ENCODE peak calls at places on chromosomes 7 and 10, in four cellular contexts. One of them, this sample, is unnamed.

GRCh38 chr7:101077303-101078086 is 7.8 kb upstream of the TRIM56 start:
- DNase-seq in H1: peak
- DNase-seq in HepG2: peak
- DNase-seq in A549: peak
- DNase-seq in this sample: peak

GRCh38 chr7:4713183-4713784 is 31.2 kb downstream of the FOXK1 start:
- DNase-seq in A549: no peak
- DNase-seq in HepG2: no peak
- DNase-seq in H1: no peak
- DNase-seq in this sample: peak

GRCh38 chr7:146781352-146782116 is 664.9 kb downstream of the CNTNAP2 start:
- DNase-seq in H1: no peak
- DNase-seq in A549: no peak
- DNase-seq in HepG2: no peak
- DNase-seq in this sample: no peak

GRCh38 chr10:116809528-116810500 is 39.5 kb upstream of the ENO4 start:
- DNase-seq in HepG2: peak
- DNase-seq in H1: no peak
- DNase-seq in A549: peak
- DNase-seq in this sample: peak

GRCh38 chr10:43257210-43258031 is 9.4 kb downstream of the RASGEF1A start:
- DNase-seq in HepG2: no peak
- DNase-seq in A549: no peak
- DNase-seq in H1: no peak
- DNase-seq in this sample: no peak

GRCh38 chr10:31816318-31816717 is 112.3 kb downstream of the ARHGAP12 start:
- DNase-seq in H1: no peak
- DNase-seq in A549: no peak
- DNase-seq in HepG2: peak
- DNase-seq in this sample: no peak

GRCh38 chr10:63457576-63457975 is 8.2 kb downstream of the JMJD1C start:
- DNase-seq in H1: no peak
- DNase-seq in A549: no peak
- DNase-seq in HepG2: no peak
- DNase-seq in this sample: no peak

GRCh38 chr7:45980181-45980905 is 59.3 kb upstream of the IGFBP3 start:
- DNase-seq in A549: no peak
- DNase-seq in H1: no peak
- DNase-seq in HepG2: no peak
- DNase-seq in this sample: no peak

GRCh38 chr10:89869757-89870156 is 168.4 kb downstream of the KIF20B start:
- DNase-seq in HepG2: no peak
- DNase-seq in H1: no peak
- DNase-seq in A549: no peak
- DNase-seq in this sample: no peak

GRCh38 chr10:19811517-19811916 is 4.7 kb upstream of the PLXDC2 start:
- DNase-seq in HepG2: peak
- DNase-seq in H1: no peak
- DNase-seq in A549: no peak
- DNase-seq in this sample: no peak

GRCh38 chr7:70828366-70828765 is 303.6 kb upstream of the GALNT17 start:
- DNase-seq in A549: no peak
- DNase-seq in HepG2: no peak
- DNase-seq in H1: no peak
- DNase-seq in this sample: no peak

GRCh38 chr7:70829221-70830059 is 302.5 kb upstream of the GALNT17 start:
- DNase-seq in HepG2: peak
- DNase-seq in H1: peak
- DNase-seq in A549: peak
- DNase-seq in this sample: peak

GRCh38 chr7:70833726-70834125 is 298.2 kb upstream of the GALNT17 start:
- DNase-seq in HepG2: no peak
- DNase-seq in H1: no peak
- DNase-seq in A549: no peak
- DNase-seq in this sample: no peak

GRCh38 chr7:70830426-70830825 is 301.5 kb upstream of the GALNT17 start:
- DNase-seq in H1: no peak
- DNase-seq in HepG2: peak
- DNase-seq in A549: no peak
- DNase-seq in this sample: no peak

GRCh38 chr7:70830060-70830395 is 301.9 kb upstream of the GALNT17 start:
- DNase-seq in HepG2: no peak
- DNase-seq in H1: no peak
- DNase-seq in A549: no peak
- DNase-seq in this sample: no peak
- TF ChIP-seq MAFK in HepG2: no peak
- TF ChIP-seq MAFK in H1: no peak
- TF ChIP-seq MAFK in A549: no peak
- TF ChIP-seq MAFK in this sample: no peak

GRCh38 chr7:158695726-158696452 is 8.7 kb downstream of the NCAPG2 start:
- DNase-seq in HepG2: peak
- DNase-seq in H1: no peak
- DNase-seq in A549: peak
- DNase-seq in this sample: peak
- TF ChIP-seq CHD2 in HepG2: no peak
- TF ChIP-seq CHD2 in H1: no peak
- TF ChIP-seq CHD2 in A549: no peak
- TF ChIP-seq CHD2 in this sample: no peak

DNA sequence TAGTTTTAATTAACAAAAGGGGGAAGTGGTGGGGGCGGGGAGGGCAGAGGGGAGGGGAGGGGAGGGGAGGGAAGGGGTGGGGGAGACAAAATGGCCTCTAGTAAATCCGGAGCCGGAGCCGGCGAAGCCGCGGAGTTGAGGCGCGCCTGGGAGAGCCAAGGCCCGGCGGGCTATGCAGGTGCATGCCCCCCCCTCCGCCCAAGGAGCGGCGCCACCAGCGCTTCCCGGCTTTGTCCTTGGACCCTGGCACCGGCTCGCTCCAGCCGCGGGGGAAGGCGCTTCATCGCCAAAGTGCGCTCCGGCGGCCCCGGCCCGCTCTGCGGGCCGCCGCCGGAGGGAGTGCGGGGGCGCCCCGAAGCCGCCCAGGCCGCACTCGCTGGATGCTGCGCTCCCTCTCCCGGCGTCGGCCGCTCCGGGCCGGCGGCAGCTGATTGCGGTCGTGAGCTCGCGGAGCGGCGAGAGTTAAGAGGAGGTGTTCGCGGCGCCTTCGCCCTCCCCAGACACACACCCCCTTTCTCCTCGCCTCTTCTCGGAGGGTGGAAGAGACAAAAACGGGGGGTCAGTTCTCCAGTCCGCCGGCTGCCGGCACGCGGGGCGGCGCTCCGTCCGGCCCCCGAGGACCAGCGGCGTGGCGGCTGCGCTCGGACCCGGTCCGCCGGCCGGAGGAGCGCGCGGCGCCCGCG is at the start of gene LRRC4:
- DNase-seq in H1: no peak
- DNase-seq in A549: no peak
- DNase-seq in HepG2: no peak
- DNase-seq in this sample: no peak
- TF ChIP-seq MAFK in H1: no peak
- TF ChIP-seq MAFK in A549: no peak
- TF ChIP-seq MAFK in HepG2: no peak
- TF ChIP-seq MAFK in this sample: no peak

DNA sequence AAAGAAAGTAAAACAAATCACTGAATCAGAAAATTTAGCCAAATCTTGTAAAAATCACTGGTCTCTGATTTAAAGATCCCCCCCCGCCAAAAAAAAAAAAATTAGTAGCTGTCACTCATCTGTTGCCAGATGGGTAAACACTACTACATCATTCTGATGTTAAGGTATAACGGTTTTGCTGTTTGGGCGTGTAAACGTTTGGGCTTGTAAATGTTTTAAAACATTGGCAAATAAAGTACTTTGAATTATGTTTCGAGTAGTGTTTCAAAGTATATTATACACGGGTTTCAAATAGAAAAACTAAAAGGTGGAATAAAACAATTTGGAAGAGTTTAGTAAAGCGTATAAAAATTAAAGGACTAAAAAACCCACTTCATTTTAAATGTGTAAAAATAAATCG is 1.5 kb downstream of the TMEM229A start:
- DNase-seq in HepG2: no peak
- DNase-seq in A549: no peak
- DNase-seq in H1: no peak
- DNase-seq in this sample: no peak
- TF ChIP-seq CHD2 in HepG2: no peak
- TF ChIP-seq CHD2 in A549: no peak
- TF ChIP-seq CHD2 in H1: no peak
- TF ChIP-seq CHD2 in this sample: no peak

GRCh38 chr7:572013-572667 is 52.5 kb upstream of the PDGFA start:
- DNase-seq in HepG2: no peak
- DNase-seq in A549: no peak
- DNase-seq in H1: no peak
- DNase-seq in this sample: no peak
- TF ChIP-seq MAFK in HepG2: no peak
- TF ChIP-seq MAFK in A549: no peak
- TF ChIP-seq MAFK in H1: no peak
- TF ChIP-seq MAFK in this sample: no peak

DNA sequence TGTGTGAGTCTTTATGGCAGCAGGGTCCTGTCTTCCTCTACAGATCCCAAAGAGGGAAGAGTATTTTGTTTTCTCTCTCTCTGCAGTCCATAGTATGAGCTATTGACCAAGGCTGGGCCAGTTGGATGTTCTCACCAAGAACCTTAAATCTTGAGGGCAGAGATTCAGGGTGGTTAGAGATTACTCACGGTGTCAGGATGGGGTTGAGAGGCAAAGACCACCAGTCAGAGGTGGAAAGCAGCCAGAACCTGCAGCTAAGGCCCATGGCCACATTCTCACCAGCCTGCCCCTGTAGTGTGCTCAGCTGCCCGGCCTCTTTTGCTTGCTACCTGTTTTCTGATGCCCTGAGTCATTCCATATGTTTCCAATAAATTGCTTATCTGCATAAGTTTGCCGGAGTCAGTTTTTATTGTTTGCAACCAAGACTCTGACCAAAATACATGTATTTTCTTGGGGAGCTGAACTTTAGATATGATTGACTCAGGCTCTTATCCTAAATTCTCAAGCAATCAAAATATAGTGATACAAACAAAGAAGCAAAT is 67.0 kb downstream of the MAP3K8 start:
- DNase-seq in H1: no peak
- DNase-seq in HepG2: no peak
- DNase-seq in A549: no peak
- DNase-seq in this sample: no peak
- TF ChIP-seq CHD2 in H1: no peak
- TF ChIP-seq CHD2 in HepG2: no peak
- TF ChIP-seq CHD2 in A549: no peak
- TF ChIP-seq CHD2 in this sample: no peak

DNA sequence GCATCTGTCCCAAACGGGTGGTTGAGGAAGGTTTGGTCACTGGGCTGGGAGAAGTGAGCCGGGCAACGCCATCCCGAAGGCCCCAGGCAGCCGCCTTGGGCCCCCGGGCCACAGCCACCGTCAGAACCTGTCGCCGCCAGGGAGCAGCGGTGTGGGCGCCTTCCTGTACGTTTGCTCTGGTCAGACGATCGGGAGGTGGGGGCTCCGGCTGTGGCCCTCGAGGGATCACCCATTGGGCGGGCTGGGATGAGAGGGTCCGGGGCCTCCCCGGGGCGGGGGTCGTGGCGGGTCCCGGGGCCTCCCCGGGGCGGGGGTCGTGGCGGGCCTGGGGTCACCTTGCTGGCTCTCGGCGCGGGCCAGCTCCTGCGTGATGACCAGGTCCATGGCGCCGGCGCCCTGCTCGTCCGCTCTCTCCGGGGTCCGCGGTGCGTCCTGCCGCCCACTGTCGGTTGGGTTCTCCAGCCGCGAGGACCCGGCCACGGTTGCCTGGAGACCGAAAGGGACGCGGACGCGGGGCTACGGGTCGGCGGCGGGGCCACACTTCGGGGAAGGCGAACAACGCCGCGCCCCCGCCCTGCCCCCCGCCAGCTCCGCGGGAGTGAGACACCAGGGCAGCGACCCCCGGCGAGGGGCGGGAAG is at the start of gene CFAP46:
- DNase-seq in A549: peak
- DNase-seq in H1: no peak
- DNase-seq in HepG2: no peak
- DNase-seq in this sample: no peak
- TF ChIP-seq MAFK in A549: no peak
- TF ChIP-seq MAFK in H1: no peak
- TF ChIP-seq MAFK in HepG2: no peak
- TF ChIP-seq MAFK in this sample: no peak

GRCh38 chr7:103964269-103964668 is 25.2 kb downstream of the RELN start:
- DNase-seq in H1: no peak
- DNase-seq in HepG2: no peak
- DNase-seq in A549: no peak
- DNase-seq in this sample: no peak
- TF ChIP-seq CHD2 in H1: no peak
- TF ChIP-seq CHD2 in HepG2: no peak
- TF ChIP-seq CHD2 in A549: no peak
- TF ChIP-seq CHD2 in this sample: no peak